ENCODE peak calls at places on chromosome 19, in eight cellular contexts. V is SK-N-SH, E is Peyer's patch, R is endothelial cell, Y is astrocyte of the spinal cord, O is HL-60, C is H9, N is mesothelial cell of epicardium. L is an unnamed sample.

GRCh38 chr19:52270266-52270885 is 989 bp downstream of the ZNF766 start:
- DNase-seq in V (peak; percentile 64), R (peak; percentile 5), C (no peak), N (no peak), Y (no peak), E (no peak), O (peak; percentile 29), L (no peak)

GRCh38 chr19:16382775-16383543 is 58.3 kb downstream of the KLF2 start:
- DNase-seq in N (peak; percentile 52), Y (peak; percentile 86), O (peak; percentile 69), R (peak; percentile 85), E (peak; percentile 75), V (peak; percentile 78), C (peak; percentile 90), L (peak; percentile 66)

GRCh38 chr19:8324186-8325050 is 3.1 kb downstream of the RPS28 start:
- DNase-seq in R (no peak), Y (no peak), V (no peak), C (peak; percentile 60), O (no peak), E (no peak), N (no peak), L (no peak)

GRCh38 chr19:17997969-17998826 is 9.8 kb upstream of the ARRDC2 start:
- DNase-seq in V (no peak), R (peak; percentile 44), E (no peak), Y (no peak), N (no peak), C (peak; percentile 72), O (no peak), L (no peak)

GRCh38 chr19:34096020-34096915 is 76.0 kb upstream of the LSM14A start:
- DNase-seq in Y (peak; percentile 60), R (peak; percentile 17), E (no peak), O (peak; percentile 7), C (peak; percentile 46), V (peak; percentile 72), N (no peak), L (no peak)

GRCh38 chr19:34220472-34221063 is 33.8 kb upstream of the GARRE1 start:
- DNase-seq in N (no peak), V (peak; percentile 67), O (peak; percentile 59), C (peak; percentile 41), Y (peak; percentile 57), E (peak; percentile 72), R (peak; percentile 66), L (peak; percentile 14)

GRCh38 chr19:15124572-15125231 is 17.5 kb downstream of the SYDE1 start:
- DNase-seq in E (peak; percentile 20), O (peak; percentile 42), N (no peak), C (no peak), V (peak; percentile 88), R (no peak), Y (no peak), L (no peak)

GRCh38 chr19:10718205-10719196 is 622 bp downstream of the DNM2 start:
- DNase-seq in R (peak; percentile 66), E (no peak), Y (peak; percentile 37), N (peak; percentile 43), O (peak; percentile 40), V (peak; percentile 70), C (no peak), L (no peak)

GRCh38 chr19:4970558-4971423 is 1.9 kb downstream of the KDM4B start:
- DNase-seq in C (no peak), O (peak; percentile 14), E (no peak), Y (peak; percentile 29), V (peak; percentile 64), R (no peak), N (no peak), L (no peak)

GRCh38 chr19:30596813-30597399 is 224.7 kb downstream of the ZNF536 start:
- DNase-seq in Y (no peak), C (peak; percentile 46), R (no peak), N (no peak), V (no peak), E (no peak), O (no peak), L (no peak)

GRCh38 chr19:47509973-47510372 is 4.9 kb downstream of the NAPA start:
- DNase-seq in O (no peak), E (no peak), C (no peak), V (no peak), R (no peak), Y (no peak), N (no peak), L (no peak)

GRCh38 chr19:4539697-4540581 is at the start of gene LRG1:
- DNase-seq in E (no peak), V (no peak), R (no peak), Y (no peak), N (no peak), C (no peak), O (peak; percentile 96), L (no peak)

GRCh38 chr19:20315543-20315942 is 148.5 kb downstream of the ZNF486 start:
- DNase-seq in E (no peak), C (no peak), Y (no peak), N (no peak), R (no peak), O (no peak), V (peak; percentile 66), L (no peak)

GRCh38 chr19:4066682-4067395 is at the start of gene ZBTB7A:
- DNase-seq in R (peak; percentile 72), V (peak; percentile 89), E (peak; percentile 89), N (no peak), O (peak; percentile 86), C (peak; percentile 61), Y (peak; percentile 59), L (peak; percentile 36)

GRCh38 chr19:41641879-41642485 is 15.1 kb upstream of the CEACAM4 start:
- DNase-seq in R (peak; percentile 77), C (peak; percentile 65), O (peak; percentile 82), V (peak; percentile 78), E (peak; percentile 65), N (no peak), Y (peak; percentile 29), L (peak; percentile 20)

GRCh38 chr19:710767-711166 is 2.0 kb downstream of the PALM start:
- DNase-seq in O (no peak), C (no peak), N (no peak), E (no peak), Y (peak; percentile 20), R (no peak), V (no peak), L (no peak)

GRCh38 chr19:709965-710714 is 1.4 kb downstream of the PALM start:
- DNase-seq in O (no peak), R (no peak), E (no peak), V (peak; percentile 55), Y (no peak), C (no peak), N (no peak), L (no peak)

GRCh38 chr19:711224-711623 is 2.5 kb downstream of the PALM start:
- DNase-seq in O (no peak), E (no peak), R (no peak), C (no peak), Y (no peak), V (no peak), N (no peak), L (no peak)

GRCh38 chr19:709196-709964 is 645 bp downstream of the PALM start:
- DNase-seq in O (no peak), Y (no peak), C (no peak), E (no peak), R (no peak), V (peak; percentile 71), N (no peak), L (no peak)

GRCh38 chr19:708154-709141 is at the start of gene PALM:
- DNase-seq in R (peak; percentile 48), O (no peak), C (peak; percentile 66), N (no peak), E (no peak), V (peak; percentile 90), Y (no peak), L (no peak)
- TF ChIP-seq CTCF in R (no peak), O (no peak), C (peak; percentile 37), N (no peak), E (no peak), V (peak; percentile 38), Y (no peak), L (no peak)

GRCh38 chr19:48844472-48844871 is 8.2 kb upstream of the HSD17B14 start:
- DNase-seq in R (no peak), N (no peak), E (no peak), Y (peak; percentile 29), V (peak; percentile 63), O (no peak), C (peak; percentile 64), L (no peak)
- TF ChIP-seq CTCF in R (no peak), N (no peak), E (no peak), Y (no peak), V (peak; percentile 38), O (no peak), C (peak; percentile 22), L (no peak)

GRCh38 chr19:21463449-21464105 is 41.8 kb upstream of the ZNF429 start:
- DNase-seq in R (peak; percentile 53), C (peak; percentile 95), N (no peak), E (peak; percentile 35), V (peak; percentile 87), Y (peak; percentile 3), O (no peak), L (no peak)
- TF ChIP-seq CTCF in R (no peak), C (no peak), N (no peak), E (no peak), V (no peak), Y (no peak), O (no peak), L (no peak)

GRCh38 chr19:58364127-58364526 is 1.6 kb upstream of the ZNF497 start:
- DNase-seq in E (no peak), V (no peak), R (no peak), Y (no peak), C (no peak), O (peak; percentile 84), N (no peak), L (no peak)

GRCh38 chr19:58362272-58362994 is at the start of gene ZNF497:
- DNase-seq in O (peak; percentile 97), R (peak; percentile 97), Y (peak; percentile 97), N (peak; percentile 95), V (peak; percentile 99), E (peak; percentile 97), C (peak; percentile 98), L (peak; percentile 92)

GRCh38 chr19:58367698-58368454 is 5.3 kb upstream of the ZNF497 start:
- DNase-seq in V (peak; percentile 15), N (no peak), Y (no peak), O (no peak), R (no peak), E (no peak), C (peak; percentile 23), L (no peak)

GRCh38 chr19:58368561-58369360 is 6.2 kb upstream of the ZNF497 start:
- DNase-seq in E (no peak), V (peak; percentile 27), O (no peak), R (no peak), N (no peak), C (peak; percentile 31), Y (no peak), L (no peak)

GRCh38 chr19:58366576-58367430 is 4.3 kb upstream of the ZNF497 start:
- DNase-seq in V (peak; percentile 31), C (peak; percentile 25), R (no peak), Y (no peak), E (no peak), O (no peak), N (no peak), L (no peak)
- TF ChIP-seq CTCF in V (no peak), C (no peak), R (no peak), Y (no peak), E (no peak), O (no peak), N (no peak), L (no peak)

DNA sequence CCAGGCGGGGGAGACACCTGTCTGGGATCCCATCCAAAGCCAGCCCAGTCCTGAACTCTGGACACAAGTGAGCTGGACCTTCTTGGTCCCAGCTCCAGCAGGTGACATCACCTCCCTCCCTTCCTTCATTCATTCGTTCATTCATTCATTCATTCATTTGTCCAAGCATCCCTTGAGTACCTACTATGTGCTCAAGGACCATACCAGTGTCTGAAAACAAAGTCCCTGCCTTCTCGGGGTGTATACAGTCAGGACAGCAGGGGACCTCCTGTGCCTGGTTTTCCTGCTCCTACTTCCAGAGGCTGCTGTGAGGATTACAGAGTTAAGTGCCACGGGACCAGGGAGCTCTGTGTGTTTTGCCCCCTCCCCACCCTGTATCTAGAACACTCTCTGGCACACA is 14.0 kb downstream of the ACER1 start:
- DNase-seq in C (no peak), E (no peak), N (no peak), O (no peak), V (no peak), Y (no peak), R (no peak), L (no peak)
- TF ChIP-seq CTCF in C (no peak), E (no peak), N (no peak), O (no peak), V (no peak), Y (no peak), R (no peak), L (no peak)